ENCODE peak calls at places on chromosomes 16 and 17, in nine cellular contexts. E is kidney epithelial cell; V is caudate nucleus; B is hippocampal formation; G is activated T-helper 2 cell treated with anti-CD3 and anti-CD28 coated beads, Interferon-gamma antibody, Interleukin-2, Interleukin-4, amounts not matched to agents 10 μg/mL and 5 μg/mL and 100 μg/mL, durations not matched to agents 14 hours and 24 hours and 36 hours; Y is nephron progenitor cell; R is A549; T is stimulated activated CD8-positive, alpha-beta memory T cell treated with anti-CD3 and anti-CD28 coated beads, Interleukin-15, amount 100 ng/mL, for 1 hour; H is nucleus accumbens. Q is an unnamed sample.

GRCh38 chr17:42414782-42415409 is 8.2 kb downstream of the CAVIN1 start:
- DNase-seq in Y (no peak), V (no peak), B (no peak), T (no peak), G (no peak), E (no peak), R (no peak), H (no peak), Q (no peak)

GRCh38 chr17:76005263-76006149 is 4.9 kb downstream of the CDK3 start:
- DNase-seq in E (no peak), T (peak), Y (peak), G (peak), B (peak), R (peak), V (no peak), H (peak), Q (peak)

GRCh38 chr16:79826732-79827514 is 226.4 kb upstream of the MAF start:
- DNase-seq in B (no peak), Y (no peak), G (no peak), E (no peak), R (no peak), V (no peak), T (no peak), H (no peak), Q (no peak)

GRCh38 chr17:39209317-39210092 is 9.4 kb downstream of the RPL19 start:
- DNase-seq in V (peak), B (no peak), R (no peak), E (no peak), Y (peak), T (peak), G (peak), H (peak), Q (no peak)

GRCh38 chr17:34302626-34303025 is 16.6 kb upstream of the CCL8 start:
- DNase-seq in B (no peak), E (no peak), G (no peak), T (no peak), H (no peak), Y (no peak), V (no peak), R (no peak), Q (no peak)

GRCh38 chr16:51818342-51818944 is 667.4 kb upstream of the SALL1 start:
- DNase-seq in R (no peak), Y (peak), T (no peak), H (no peak), V (no peak), E (no peak), B (no peak), G (no peak), Q (no peak)

GRCh38 chr16:87942680-87943079 is 6.4 kb upstream of the CA5A start:
- DNase-seq in B (no peak), H (no peak), G (no peak), R (no peak), E (no peak), Y (no peak), V (no peak), T (no peak), Q (no peak)

GRCh38 chr17:81190591-81190990 is 24.6 kb upstream of the AATK start:
- DNase-seq in B (no peak), Y (no peak), E (no peak), R (no peak), H (no peak), T (no peak), G (no peak), V (no peak), Q (no peak)

GRCh38 chr17:63138713-63139112 is 172.7 kb downstream of the TANC2 start:
- DNase-seq in R (no peak), E (no peak), H (no peak), T (no peak), G (no peak), B (no peak), Y (no peak), V (no peak), Q (no peak)

GRCh38 chr17:4018446-4018845 is 54.2 kb upstream of the ATP2A3 start:
- DNase-seq in R (no peak), B (no peak), H (no peak), E (no peak), G (no peak), T (no peak), V (no peak), Y (no peak), Q (no peak)

GRCh38 chr17:70137451-70138230 is 31.7 kb upstream of the KCNJ2 start:
- DNase-seq in B (peak), G (peak), Y (no peak), R (peak), H (no peak), V (no peak), T (no peak), E (peak), Q (no peak)